ENCODE peak calls at places on chromosome 3, in four cellular contexts. T is IMR-90, W is neuronal stem cell, Q is H9. Z is an unnamed sample.

GRCh38 chr3:58526124-58526957 is 10.6 kb downstream of the ACOX2 start:
- DNase-seq in T (peak), W (no peak), Q (no peak), Z (peak)

GRCh38 chr3:8768364-8769087 is 887 bp downstream of the OXTR start:
- DNase-seq in W (no peak), T (no peak), Q (peak), Z (peak)

GRCh38 chr3:99475229-99475628 is 163.2 kb upstream of the COL8A1 start:
- DNase-seq in T (peak), W (no peak), Q (no peak), Z (no peak)

GRCh38 chr3:17025594-17026139 is 140.9 kb downstream of the PLCL2 start:
- DNase-seq in Q (no peak), W (no peak), T (no peak), Z (no peak)

GRCh38 chr3:183489455-183490210 is 61.2 kb upstream of the MCF2L2 start:
- DNase-seq in W (no peak), Q (no peak), T (peak), Z (peak)

GRCh38 chr3:46865034-46865507 is 1.8 kb upstream of the MYL3 start:
- DNase-seq in T (no peak), Q (no peak), W (no peak), Z (no peak)

GRCh38 chr3:7977245-7978103 is 524.1 kb upstream of the LMCD1 start:
- DNase-seq in W (peak), Q (no peak), T (no peak), Z (no peak)

GRCh38 chr3:170117134-170117533 is 64.4 kb downstream of the PHC3 start:
- DNase-seq in T (no peak), Q (no peak), W (no peak), Z (peak)

GRCh38 chr3:115518100-115518852 is 105.0 kb upstream of the GAP43 start:
- DNase-seq in W (peak), T (peak), Q (peak), Z (peak)

GRCh38 chr3:189392969-189393368 is 221.2 kb downstream of the TPRG1 start:
- DNase-seq in Q (no peak), W (no peak), T (no peak), Z (no peak)

GRCh38 chr3:71425491-71426071 is 157.9 kb downstream of the FOXP1 start:
- DNase-seq in T (peak), Q (no peak), W (no peak), Z (no peak)

GRCh38 chr3:72338082-72338941 is 509.9 kb downstream of the SHQ1 start:
- DNase-seq in Q (no peak), T (peak), W (no peak), Z (peak)

GRCh38 chr3:164814106-164814505 is 264.2 kb downstream of the SI start:
- DNase-seq in T (no peak), W (no peak), Q (no peak), Z (no peak)

GRCh38 chr3:184738982-184739381 is 27.1 kb upstream of the MAGEF1 start:
- DNase-seq in Q (no peak), T (no peak), W (no peak), Z (no peak)

GRCh38 chr3:169578381-169578780 is 85.1 kb downstream of the MECOM start:
- DNase-seq in Q (no peak), W (no peak), T (no peak), Z (no peak)

GRCh38 chr3:160132226-160132625 is 93.0 kb upstream of the C3orf80 start:
- DNase-seq in Q (no peak), T (no peak), W (no peak), Z (no peak)

GRCh38 chr3:195866686-195867511 is 41.5 kb downstream of the TNK2 start:
- DNase-seq in Q (no peak), T (no peak), W (no peak), Z (no peak)

GRCh38 chr3:195869413-195870001 is 38.8 kb downstream of the TNK2 start:
- DNase-seq in W (no peak), T (no peak), Q (no peak), Z (no peak)

GRCh38 chr3:195868866-195869412 is 39.4 kb downstream of the TNK2 start:
- DNase-seq in Q (no peak), W (no peak), T (no peak), Z (no peak)

GRCh38 chr3:195868336-195868865 is 40.0 kb downstream of the TNK2 start:
- DNase-seq in W (no peak), T (no peak), Q (no peak), Z (no peak)

DNA sequence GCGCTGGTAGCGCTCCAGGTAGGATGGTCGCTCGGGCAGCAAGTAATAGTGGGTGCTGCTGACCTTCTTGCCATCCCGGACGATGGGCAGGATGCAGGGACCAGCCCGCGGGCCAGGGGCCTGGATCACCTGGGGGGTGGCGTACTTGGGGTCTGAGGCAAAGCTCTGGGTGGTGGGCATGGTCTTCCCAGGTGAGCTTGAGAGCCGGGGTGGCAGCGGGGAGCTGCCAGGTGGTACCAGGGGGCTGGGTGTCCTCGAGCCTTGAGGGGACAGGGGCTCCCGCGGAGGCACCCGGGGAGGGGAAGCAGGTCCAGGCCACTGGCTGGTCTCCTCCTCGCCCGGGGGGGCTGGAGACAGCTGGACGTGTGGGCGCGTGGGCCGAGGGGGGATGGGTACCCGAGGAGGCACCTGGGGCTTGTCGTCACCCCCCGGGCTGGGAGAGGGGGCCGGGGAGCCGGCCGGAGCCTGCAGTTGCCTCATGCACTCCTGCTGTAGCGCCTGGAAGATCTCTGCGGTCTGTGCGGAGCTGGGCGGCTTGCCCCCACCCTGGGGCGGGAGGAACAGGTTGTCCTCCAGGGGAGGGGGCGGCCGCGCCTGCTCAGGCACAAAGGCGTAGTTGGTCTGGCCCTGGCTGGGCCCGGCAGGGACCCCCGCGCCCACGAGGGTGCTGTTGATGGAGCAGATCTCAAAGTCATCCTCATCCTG is 40.6 kb downstream of the TNK2 start:
- DNase-seq in T (no peak), W (no peak), Q (no peak), Z (no peak)
- H4K8ac ChIP-seq in T (no peak), W (peak), Q (no peak), Z (peak)

GRCh38 chr3:127747066-127747465 is 74.3 kb downstream of the ABTB1 start:
- DNase-seq in Q (no peak), T (no peak), W (no peak), Z (no peak)
- H4K91ac ChIP-seq in Q (no peak), T (peak), W (no peak), Z (peak)

GRCh38 chr3:112765531-112765930 is 81.1 kb downstream of the CD200R1L start:
- DNase-seq in W (no peak), Q (no peak), T (no peak), Z (no peak)

GRCh38 chr3:112769624-112770023 is 77.0 kb downstream of the CD200R1L start:
- DNase-seq in T (peak), W (no peak), Q (no peak), Z (no peak)

GRCh38 chr3:112767777-112768176 is 78.9 kb downstream of the CD200R1L start:
- DNase-seq in T (no peak), W (no peak), Q (no peak), Z (no peak)

GRCh38 chr3:112770026-112770626 is 76.5 kb downstream of the CD200R1L start:
- DNase-seq in T (peak), Q (peak), W (no peak), Z (peak)

GRCh38 chr3:112767177-112767576 is 79.5 kb downstream of the CD200R1L start:
- DNase-seq in T (no peak), W (no peak), Q (no peak), Z (peak)
- H3K4me2 ChIP-seq in T (no peak), W (no peak), Q (no peak), Z (no peak)

GRCh38 chr3:192914873-192915272 is 2.8 kb downstream of the MB21D2 start:
- DNase-seq in Q (no peak), W (no peak), T (no peak), Z (no peak)

GRCh38 chr3:192916455-192917257 is 1.0 kb downstream of the MB21D2 start:
- DNase-seq in Q (peak), T (peak), W (peak), Z (peak)

GRCh38 chr3:192915724-192916123 is 1.9 kb downstream of the MB21D2 start:
- DNase-seq in Q (no peak), W (no peak), T (peak), Z (peak)

GRCh38 chr3:192913540-192913939 is 4.1 kb downstream of the MB21D2 start:
- DNase-seq in Q (no peak), T (no peak), W (no peak), Z (no peak)

GRCh38 chr3:192915306-192915705 is 2.4 kb downstream of the MB21D2 start:
- DNase-seq in W (peak), Q (peak), T (peak), Z (peak)
- H4K8ac ChIP-seq in W (no peak), Q (no peak), T (no peak), Z (no peak)

Z was measured in mesenchymal stem cell.